ENCODE peak calls at places on chromosomes 5 and 9, in six cellular contexts. G, J, U, Z, T and D are unnamed samples.

GRCh38 chr5:143536364-143536763 is 132.9 kb upstream of the NR3C1 start:
- DNase-seq in G (no peak), J (peak), U (peak), Z (no peak), T (no peak), D (no peak)

GRCh38 chr9:36566813-36567217 is 5.9 kb upstream of the MELK start:
- DNase-seq in G (no peak), J (peak), U (no peak), Z (no peak), T (peak), D (no peak)

GRCh38 chr5:158406884-158407790 is 548.2 kb upstream of the CLINT1 start:
- DNase-seq in G (no peak), J (peak), U (no peak), Z (no peak), T (no peak), D (no peak)

GRCh38 chr5:15544039-15544438 is 44.1 kb downstream of the FBXL7 start:
- DNase-seq in G (no peak), J (no peak), U (no peak), Z (no peak), T (no peak), D (no peak)

GRCh38 chr5:55936100-55936693 is 58.6 kb downstream of the IL6ST start:
- DNase-seq in G (peak), J (peak), U (peak), Z (peak), T (peak), D (no peak)

GRCh38 chr9:129040113-129040643 is 3.8 kb downstream of the MIGA2 start:
- DNase-seq in G (no peak), J (no peak), U (no peak), Z (no peak), T (no peak), D (no peak)

GRCh38 chr5:145551714-145552113 is 283.4 kb downstream of the PRELID2 start:
- DNase-seq in G (no peak), J (no peak), U (no peak), Z (no peak), T (no peak), D (no peak)

GRCh38 chr9:21661626-21662025 is 140.8 kb upstream of the MTAP start:
- DNase-seq in G (no peak), J (peak), U (no peak), Z (no peak), T (no peak), D (no peak)

GRCh38 chr9:135605238-135605781 is 34.0 kb downstream of the GLT6D1 start:
- DNase-seq in G (peak), J (no peak), U (no peak), Z (no peak), T (no peak), D (peak)

GRCh38 chr9:8262625-8263622 is 463.3 kb upstream of the DMAC1 start:
- DNase-seq in G (no peak), J (no peak), U (no peak), Z (no peak), T (no peak), D (no peak)

GRCh38 chr9:125888220-125888619 is 141.0 kb downstream of the PBX3 start:
- DNase-seq in G (no peak), J (no peak), U (peak), Z (no peak), T (no peak), D (no peak)

GRCh38 chr5:73395274-73395673 is 53.3 kb downstream of the FOXD1 start:
- DNase-seq in G (no peak), J (no peak), U (no peak), Z (no peak), T (no peak), D (peak)

GRCh38 chr5:1470762-1471211 is 25.5 kb upstream of the SLC6A3 start:
- DNase-seq in G (peak), J (no peak), U (no peak), Z (no peak), T (no peak), D (no peak)

GRCh38 chr5:113451797-113452196 is 17.0 kb upstream of the TSSK1B start:
- DNase-seq in G (no peak), J (no peak), U (no peak), Z (no peak), T (no peak), D (no peak)

GRCh38 chr9:35664531-35665470 is at the start of gene ARHGEF39:
- DNase-seq in G (peak), J (peak), U (no peak), Z (peak), T (peak), D (no peak)

GRCh38 chr5:62649476-62650113 is 71.0 kb downstream of the LRRC70 start:
- DNase-seq in G (no peak), J (no peak), U (no peak), Z (no peak), T (no peak), D (peak)

GRCh38 chr9:108468364-108468763 is 387.4 kb downstream of the ACTL7B start:
- DNase-seq in G (no peak), J (peak), U (no peak), Z (no peak), T (peak), D (no peak)

GRCh38 chr5:35246928-35247644 is 16.8 kb upstream of the PRLR start:
- DNase-seq in G (no peak), J (no peak), U (no peak), Z (no peak), T (no peak), D (no peak)

GRCh38 chr5:94660506-94660905 is 42.0 kb downstream of the SLF1 start:
- DNase-seq in G (no peak), J (no peak), U (no peak), Z (no peak), T (no peak), D (no peak)